ENCODE peak calls at places on chromosomes 1 and 21, in five cellular contexts. X, Z, S, E and J are unnamed samples.

GRCh38 chr1:210132582-210132981 is 100.0 kb upstream of the SERTAD4 start:
- DNase-seq in Z (no peak), S (no peak), X (peak; percentile 10), E (no peak), J (no peak)

GRCh38 chr1:116538527-116538926 is 32.3 kb downstream of the CD58 start:
- DNase-seq in S (no peak), E (no peak), X (no peak), Z (no peak), J (no peak)

GRCh38 chr21:41548781-41549180 is 40.8 kb upstream of the TMPRSS2 start:
- DNase-seq in Z (no peak), X (no peak), E (no peak), S (peak; percentile 18), J (no peak)

GRCh38 chr1:226436855-226437491 is 29.1 kb upstream of the PARP1 start:
- DNase-seq in E (peak; percentile 61), Z (no peak), S (no peak), X (no peak), J (no peak)

GRCh38 chr1:70666381-70667140 is 255.5 kb downstream of the CTH start:
- DNase-seq in X (no peak), Z (no peak), S (no peak), E (no peak), J (no peak)

GRCh38 chr1:201539561-201540404 is 856 bp downstream of the NAV1 start:
- DNase-seq in S (no peak), Z (peak; percentile 59), E (no peak), X (no peak), J (peak; percentile 75)

GRCh38 chr21:15874610-15875009 is 144.8 kb downstream of the USP25 start:
- DNase-seq in E (no peak), X (no peak), S (no peak), Z (no peak), J (no peak)

GRCh38 chr1:161044908-161045748 is 649 bp downstream of the USF1 start:
- DNase-seq in E (no peak), Z (peak; percentile 61), S (peak; percentile 64), X (no peak), J (peak; percentile 69)

GRCh38 chr1:63148825-63149645 is 173.3 kb upstream of the FOXD3 start:
- DNase-seq in S (peak; percentile 32), E (peak; percentile 18), X (no peak), Z (no peak), J (peak; percentile 24)

GRCh38 chr1:119673171-119673940 is 25.3 kb upstream of the ZNF697 start:
- DNase-seq in Z (no peak), S (no peak), X (no peak), E (no peak), J (no peak)

GRCh38 chr1:179217943-179218507 is 11.5 kb downstream of the ABL2 start:
- DNase-seq in S (no peak), E (no peak), Z (no peak), X (no peak), J (no peak)

GRCh38 chr1:22625262-22625925 is 11.0 kb upstream of the C1QA start:
- DNase-seq in S (no peak), X (no peak), Z (no peak), E (no peak), J (no peak)

GRCh38 chr21:45391743-45392079 is 13.3 kb upstream of the COL18A1 start:
- DNase-seq in Z (no peak), S (no peak), E (no peak), X (no peak), J (no peak)

GRCh38 chr21:41207401-41208388 is 39.7 kb downstream of the BACE2 start:
- DNase-seq in S (peak; percentile 71), X (no peak), Z (peak; percentile 78), E (no peak), J (peak; percentile 89)

GRCh38 chr1:145956361-145956760 is 1.5 kb downstream of the LIX1L start:
- DNase-seq in S (no peak), E (no peak), Z (no peak), X (no peak), J (no peak)

GRCh38 chr1:151130837-151131586 is 15.4 kb downstream of the SEMA6C start:
- DNase-seq in S (peak; percentile 71), E (peak; percentile 89), X (no peak), Z (peak; percentile 85), J (peak; percentile 88)

GRCh38 chr1:44284184-44284583 is 70.9 kb downstream of the ERI3 start:
- DNase-seq in S (no peak), X (no peak), E (no peak), Z (no peak), J (no peak)

GRCh38 chr1:93573940-93574469 is 107.6 kb downstream of the BCAR3 start:
- DNase-seq in S (no peak), X (no peak), Z (peak; percentile 12), E (no peak), J (no peak)

GRCh38 chr1:154534263-154534844 is 24.1 kb downstream of the UBE2Q1 start:
- DNase-seq in S (peak; percentile 65), X (no peak), E (peak; percentile 46), Z (no peak), J (no peak)

GRCh38 chr21:41065539-41065938 is 102.4 kb upstream of the BACE2 start:
- DNase-seq in S (no peak), E (no peak), Z (no peak), X (no peak), J (no peak)

GRCh38 chr1:186872356-186872755 is 43.6 kb downstream of the PLA2G4A start:
- DNase-seq in X (no peak), Z (no peak), S (no peak), E (no peak), J (no peak)

GRCh38 chr1:47571161-47571560 is 133.3 kb downstream of the FOXD2 start:
- DNase-seq in Z (no peak), X (no peak), E (no peak), S (no peak), J (no peak)

GRCh38 chr21:39518055-39518844 is 66.5 kb downstream of the SH3BGR start:
- DNase-seq in X (peak; percentile 14), S (peak; percentile 44), Z (no peak), E (peak; percentile 49), J (peak; percentile 47)